ENCODE peak calls at places on chromosomes 13 and 19, in nine cellular contexts. One of them, this sample, is unnamed. For H3K4me1, the result is how much of the 10 kb centered on the place peaks cover.

GRCh38 chr13:113921763-113922162 is 52.1 kb downstream of the C13orf46 start:
- DNase-seq in endothelial cell of umbilical vein: no peak
- DNase-seq in pancreas: peak
- DNase-seq in sigmoid colon: no peak
- DNase-seq in body of pancreas: no peak
- DNase-seq in colonic mucosa: no peak
- DNase-seq in tibial artery: no peak
- DNase-seq in cardiac muscle cell: no peak
- DNase-seq in testis: no peak
- DNase-seq in this sample: no peak

GRCh38 chr19:1112254-1113208 is 8.7 kb downstream of the GPX4 start:
- DNase-seq in endothelial cell of umbilical vein: no peak
- DNase-seq in pancreas: no peak
- DNase-seq in sigmoid colon: peak
- DNase-seq in body of pancreas: peak
- DNase-seq in colonic mucosa: peak
- DNase-seq in tibial artery: no peak
- DNase-seq in cardiac muscle cell: no peak
- DNase-seq in testis: peak
- DNase-seq in this sample: peak

GRCh38 chr13:31314961-31315360 is 115.2 kb downstream of the B3GLCT start:
- DNase-seq in endothelial cell of umbilical vein: no peak
- DNase-seq in pancreas: no peak
- DNase-seq in sigmoid colon: no peak
- DNase-seq in body of pancreas: no peak
- DNase-seq in colonic mucosa: no peak
- DNase-seq in tibial artery: no peak
- DNase-seq in cardiac muscle cell: no peak
- DNase-seq in testis: no peak
- DNase-seq in this sample: no peak

GRCh38 chr13:105177265-105177900 is 1358.1 kb downstream of the EFNB2 start:
- DNase-seq in endothelial cell of umbilical vein: no peak
- DNase-seq in pancreas: no peak
- DNase-seq in sigmoid colon: no peak
- DNase-seq in body of pancreas: no peak
- DNase-seq in colonic mucosa: no peak
- DNase-seq in tibial artery: no peak
- DNase-seq in cardiac muscle cell: no peak
- DNase-seq in testis: no peak
- DNase-seq in this sample: no peak

GRCh38 chr19:34692541-34692940 is 15.1 kb downstream of the ZNF302 start:
- DNase-seq in endothelial cell of umbilical vein: peak
- DNase-seq in pancreas: no peak
- DNase-seq in sigmoid colon: no peak
- DNase-seq in body of pancreas: no peak
- DNase-seq in colonic mucosa: no peak
- DNase-seq in tibial artery: no peak
- DNase-seq in cardiac muscle cell: no peak
- DNase-seq in testis: no peak
- DNase-seq in this sample: no peak

GRCh38 chr13:100533588-100534041 is 55.0 kb downstream of the GGACT start:
- DNase-seq in endothelial cell of umbilical vein: no peak
- DNase-seq in pancreas: peak
- DNase-seq in sigmoid colon: no peak
- DNase-seq in body of pancreas: peak
- DNase-seq in colonic mucosa: peak
- DNase-seq in tibial artery: no peak
- DNase-seq in cardiac muscle cell: no peak
- DNase-seq in testis: no peak
- DNase-seq in this sample: no peak

GRCh38 chr19:40683437-40683836 is 7.0 kb downstream of the NUMBL start:
- DNase-seq in endothelial cell of umbilical vein: no peak
- DNase-seq in pancreas: no peak
- DNase-seq in sigmoid colon: no peak
- DNase-seq in body of pancreas: no peak
- DNase-seq in colonic mucosa: no peak
- DNase-seq in tibial artery: no peak
- DNase-seq in cardiac muscle cell: no peak
- DNase-seq in testis: no peak
- DNase-seq in this sample: peak

GRCh38 chr13:52067237-52067636 is 42.7 kb downstream of the UTP14C start:
- DNase-seq in endothelial cell of umbilical vein: no peak
- DNase-seq in pancreas: no peak
- DNase-seq in sigmoid colon: no peak
- DNase-seq in body of pancreas: no peak
- DNase-seq in colonic mucosa: no peak
- DNase-seq in tibial artery: no peak
- DNase-seq in cardiac muscle cell: peak
- DNase-seq in testis: peak
- DNase-seq in this sample: no peak

GRCh38 chr13:109383683-109384082 is 402.7 kb downstream of the IRS2 start:
- DNase-seq in endothelial cell of umbilical vein: peak
- DNase-seq in pancreas: no peak
- DNase-seq in sigmoid colon: no peak
- DNase-seq in body of pancreas: no peak
- DNase-seq in colonic mucosa: no peak
- DNase-seq in tibial artery: no peak
- DNase-seq in cardiac muscle cell: peak
- DNase-seq in testis: no peak
- DNase-seq in this sample: no peak

GRCh38 chr19:1974381-1975066 is 33.6 kb downstream of the CSNK1G2 start:
- DNase-seq in endothelial cell of umbilical vein: no peak
- DNase-seq in pancreas: no peak
- DNase-seq in sigmoid colon: no peak
- DNase-seq in body of pancreas: no peak
- DNase-seq in colonic mucosa: no peak
- DNase-seq in tibial artery: no peak
- DNase-seq in cardiac muscle cell: no peak
- DNase-seq in testis: no peak
- DNase-seq in this sample: peak

GRCh38 chr13:103960011-103960410 is 893.8 kb upstream of the SLC10A2 start:
- DNase-seq in endothelial cell of umbilical vein: peak
- DNase-seq in pancreas: no peak
- DNase-seq in sigmoid colon: no peak
- DNase-seq in body of pancreas: no peak
- DNase-seq in colonic mucosa: no peak
- DNase-seq in tibial artery: no peak
- DNase-seq in cardiac muscle cell: no peak
- DNase-seq in testis: no peak
- DNase-seq in this sample: no peak

GRCh38 chr19:33024398-33024797 is 40.3 kb downstream of the RHPN2 start:
- DNase-seq in endothelial cell of umbilical vein: no peak
- DNase-seq in pancreas: no peak
- DNase-seq in sigmoid colon: no peak
- DNase-seq in body of pancreas: no peak
- DNase-seq in colonic mucosa: no peak
- DNase-seq in tibial artery: no peak
- DNase-seq in cardiac muscle cell: no peak
- DNase-seq in testis: no peak
- DNase-seq in this sample: no peak

GRCh38 chr13:113584870-113585671 is 518 bp downstream of the TFDP1 start:
- DNase-seq in endothelial cell of umbilical vein: no peak
- DNase-seq in pancreas: no peak
- DNase-seq in sigmoid colon: peak
- DNase-seq in body of pancreas: no peak
- DNase-seq in colonic mucosa: peak
- DNase-seq in tibial artery: peak
- DNase-seq in cardiac muscle cell: no peak
- DNase-seq in testis: peak
- DNase-seq in this sample: peak

GRCh38 chr19:44623080-44623479 is 9.7 kb downstream of the IGSF23 start:
- DNase-seq in endothelial cell of umbilical vein: peak
- DNase-seq in pancreas: no peak
- DNase-seq in sigmoid colon: no peak
- DNase-seq in body of pancreas: no peak
- DNase-seq in colonic mucosa: no peak
- DNase-seq in tibial artery: no peak
- DNase-seq in cardiac muscle cell: peak
- DNase-seq in testis: no peak
- DNase-seq in this sample: no peak

GRCh38 chr19:30743702-30744101 is 371.5 kb downstream of the ZNF536 start:
- DNase-seq in endothelial cell of umbilical vein: no peak
- DNase-seq in pancreas: no peak
- DNase-seq in sigmoid colon: no peak
- DNase-seq in body of pancreas: no peak
- DNase-seq in colonic mucosa: no peak
- DNase-seq in tibial artery: no peak
- DNase-seq in cardiac muscle cell: no peak
- DNase-seq in testis: no peak
- DNase-seq in this sample: no peak

GRCh38 chr13:111623170-111623569 is 302.7 kb downstream of the TEX29 start:
- DNase-seq in endothelial cell of umbilical vein: no peak
- DNase-seq in pancreas: no peak
- DNase-seq in sigmoid colon: no peak
- DNase-seq in body of pancreas: no peak
- DNase-seq in colonic mucosa: no peak
- DNase-seq in tibial artery: no peak
- DNase-seq in cardiac muscle cell: no peak
- DNase-seq in testis: no peak
- DNase-seq in this sample: no peak

GRCh38 chr19:18768997-18769891 is 21.9 kb downstream of the COMP start:
- DNase-seq in endothelial cell of umbilical vein: no peak
- DNase-seq in pancreas: no peak
- DNase-seq in sigmoid colon: no peak
- DNase-seq in body of pancreas: no peak
- DNase-seq in colonic mucosa: no peak
- DNase-seq in tibial artery: no peak
- DNase-seq in cardiac muscle cell: no peak
- DNase-seq in testis: peak
- DNase-seq in this sample: peak

GRCh38 chr19:56834564-56835375 is 5.8 kb downstream of the PEG3 start:
- DNase-seq in endothelial cell of umbilical vein: no peak
- DNase-seq in pancreas: no peak
- DNase-seq in sigmoid colon: no peak
- DNase-seq in body of pancreas: no peak
- DNase-seq in colonic mucosa: no peak
- DNase-seq in tibial artery: no peak
- DNase-seq in cardiac muscle cell: no peak
- DNase-seq in testis: no peak
- DNase-seq in this sample: no peak

GRCh38 chr19:17125728-17126677 is 50.4 kb downstream of the MYO9B start:
- DNase-seq in endothelial cell of umbilical vein: no peak
- DNase-seq in pancreas: peak
- DNase-seq in sigmoid colon: peak
- DNase-seq in body of pancreas: peak
- DNase-seq in colonic mucosa: peak
- DNase-seq in tibial artery: peak
- DNase-seq in cardiac muscle cell: peak
- DNase-seq in testis: peak
- DNase-seq in this sample: peak

GRCh38 chr19:30696514-30696913 is 324.3 kb downstream of the ZNF536 start:
- DNase-seq in endothelial cell of umbilical vein: no peak
- DNase-seq in pancreas: no peak
- DNase-seq in sigmoid colon: peak
- DNase-seq in body of pancreas: peak
- DNase-seq in colonic mucosa: no peak
- DNase-seq in tibial artery: peak
- DNase-seq in cardiac muscle cell: peak
- DNase-seq in testis: no peak
- DNase-seq in this sample: no peak

GRCh38 chr13:107736149-107736548 is 479.2 kb downstream of the LIG4 start:
- DNase-seq in endothelial cell of umbilical vein: no peak
- DNase-seq in pancreas: no peak
- DNase-seq in sigmoid colon: no peak
- DNase-seq in body of pancreas: no peak
- DNase-seq in colonic mucosa: no peak
- DNase-seq in tibial artery: no peak
- DNase-seq in cardiac muscle cell: no peak
- DNase-seq in testis: no peak
- DNase-seq in this sample: no peak

GRCh38 chr13:105395041-105395440 is 1140.4 kb downstream of the EFNB2 start:
- DNase-seq in endothelial cell of umbilical vein: no peak
- DNase-seq in pancreas: no peak
- DNase-seq in sigmoid colon: no peak
- DNase-seq in body of pancreas: no peak
- DNase-seq in colonic mucosa: no peak
- DNase-seq in tibial artery: no peak
- DNase-seq in cardiac muscle cell: no peak
- DNase-seq in testis: no peak
- DNase-seq in this sample: no peak

GRCh38 chr13:40755082-40755755 is 15.8 kb downstream of the MRPS31 start:
- DNase-seq in endothelial cell of umbilical vein: no peak
- DNase-seq in pancreas: no peak
- DNase-seq in sigmoid colon: no peak
- DNase-seq in body of pancreas: no peak
- DNase-seq in colonic mucosa: peak
- DNase-seq in tibial artery: no peak
- DNase-seq in cardiac muscle cell: no peak
- DNase-seq in testis: no peak
- DNase-seq in this sample: no peak

GRCh38 chr19:5354403-5354802 is 13.8 kb upstream of the PTPRS start:
- DNase-seq in endothelial cell of umbilical vein: no peak
- DNase-seq in pancreas: no peak
- DNase-seq in sigmoid colon: no peak
- DNase-seq in body of pancreas: no peak
- DNase-seq in colonic mucosa: no peak
- DNase-seq in tibial artery: no peak
- DNase-seq in cardiac muscle cell: peak
- DNase-seq in testis: no peak
- DNase-seq in this sample: no peak
- TF ChIP-seq CTCF in endothelial cell of umbilical vein: peak
- TF ChIP-seq CTCF in pancreas: no peak
- TF ChIP-seq CTCF in sigmoid colon: no peak
- TF ChIP-seq CTCF in body of pancreas: no peak
- TF ChIP-seq CTCF in colonic mucosa: no peak
- TF ChIP-seq CTCF in tibial artery: no peak
- TF ChIP-seq CTCF in cardiac muscle cell: peak
- TF ChIP-seq CTCF in testis: no peak
- TF ChIP-seq CTCF in this sample: no peak

GRCh38 chr19:7868671-7869452 is 5.3 kb downstream of the PRR36 start:
- DNase-seq in endothelial cell of umbilical vein: peak
- DNase-seq in pancreas: peak
- DNase-seq in sigmoid colon: no peak
- DNase-seq in body of pancreas: peak
- DNase-seq in colonic mucosa: peak
- DNase-seq in tibial artery: peak
- DNase-seq in cardiac muscle cell: peak
- DNase-seq in testis: peak
- DNase-seq in this sample: peak
- H3K4me3 ChIP-seq in endothelial cell of umbilical vein: peak
- H3K4me3 ChIP-seq in pancreas: peak
- H3K4me3 ChIP-seq in sigmoid colon: no peak
- H3K4me3 ChIP-seq in body of pancreas: no peak
- H3K4me3 ChIP-seq in colonic mucosa: peak
- H3K4me3 ChIP-seq in tibial artery: peak
- H3K4me3 ChIP-seq in cardiac muscle cell: peak
- H3K4me3 ChIP-seq in testis: peak
- H3K4me3 ChIP-seq in this sample: peak

GRCh38 chr19:10648360-10648759 is 5.8 kb upstream of the ILF3 start:
- DNase-seq in endothelial cell of umbilical vein: no peak
- DNase-seq in pancreas: no peak
- DNase-seq in sigmoid colon: no peak
- DNase-seq in body of pancreas: no peak
- DNase-seq in colonic mucosa: no peak
- DNase-seq in tibial artery: no peak
- DNase-seq in cardiac muscle cell: no peak
- DNase-seq in testis: no peak
- DNase-seq in this sample: no peak
- H3K4me1 ChIP-seq in endothelial cell of umbilical vein: under half
- H3K4me1 ChIP-seq in pancreas: under half
- H3K4me1 ChIP-seq in sigmoid colon: under half
- H3K4me1 ChIP-seq in body of pancreas: under half
- H3K4me1 ChIP-seq in colonic mucosa: under half
- H3K4me1 ChIP-seq in tibial artery: under half
- H3K4me1 ChIP-seq in cardiac muscle cell: under half
- H3K4me1 ChIP-seq in testis: under half
- H3K4me1 ChIP-seq in this sample: under half

GRCh38 chr13:97700306-97700848 is 253.1 kb upstream of the IPO5 start:
- DNase-seq in endothelial cell of umbilical vein: no peak
- DNase-seq in pancreas: no peak
- DNase-seq in sigmoid colon: no peak
- DNase-seq in body of pancreas: no peak
- DNase-seq in colonic mucosa: no peak
- DNase-seq in tibial artery: no peak
- DNase-seq in cardiac muscle cell: no peak
- DNase-seq in testis: no peak
- DNase-seq in this sample: no peak
- TF ChIP-seq CTCF in endothelial cell of umbilical vein: no peak
- TF ChIP-seq CTCF in pancreas: no peak
- TF ChIP-seq CTCF in sigmoid colon: no peak
- TF ChIP-seq CTCF in body of pancreas: no peak
- TF ChIP-seq CTCF in colonic mucosa: no peak
- TF ChIP-seq CTCF in tibial artery: no peak
- TF ChIP-seq CTCF in cardiac muscle cell: no peak
- TF ChIP-seq CTCF in testis: no peak
- TF ChIP-seq CTCF in this sample: no peak

This sample was measured in left lung.